ENCODE peak calls at places on chromosomes 4 and X, in eight cellular contexts. F is ovary, A is BJ, Y is NB4, R is AG04450, M is choroid plexus epithelial cell, Q is IMR-90, U is AG10803. L is an unnamed sample.

GRCh38 chrX:87388381-87388780 is 129.2 kb upstream of the KLHL4 start:
- DNase-seq in F (no peak), A (no peak), Y (no peak), R (no peak), M (no peak), Q (no peak), U (no peak), L (no peak)

GRCh38 chr4:80270321-80270720 is 3.9 kb downstream of the FGF5 start:
- DNase-seq in F (no peak), A (no peak), Y (no peak), R (no peak), M (no peak), Q (no peak), U (no peak), L (no peak)

GRCh38 chrX:100409316-100410082 is 574 bp downstream of the PCDH19 start:
- DNase-seq in F (no peak), A (no peak), Y (no peak), R (no peak), M (peak; percentile 8), Q (no peak), U (no peak), L (no peak)

GRCh38 chr4:122602277-122603142 is 18.4 kb downstream of the IL21 start:
- DNase-seq in F (peak; percentile 17), A (no peak), Y (peak; percentile 20), R (no peak), M (peak; percentile 74), Q (peak; percentile 54), U (peak; percentile 64), L (no peak)

GRCh38 chr4:157072002-157072401 is 3.9 kb upstream of the GLRB start:
- DNase-seq in F (no peak), A (no peak), Y (no peak), R (no peak), M (peak; percentile 45), Q (peak; percentile 55), U (peak; percentile 46), L (no peak)

GRCh38 chrX:104085919-104086318 is 9.9 kb upstream of the TMSB15C start:
- DNase-seq in F (no peak), A (no peak), Y (no peak), R (no peak), M (no peak), Q (no peak), U (no peak), L (no peak)

GRCh38 chrX:10576777-10577444 is 43.5 kb downstream of the MID1 start:
- DNase-seq in F (no peak), A (no peak), Y (no peak), R (no peak), M (no peak), Q (no peak), U (no peak), L (peak; percentile 18)

GRCh38 chrX:121308276-121308805 is 260.9 kb downstream of the GLUD2 start:
- DNase-seq in F (peak; percentile 6), A (peak; percentile 14), Y (peak; percentile 30), R (no peak), M (peak; percentile 81), Q (no peak), U (peak; percentile 73), L (peak; percentile 55)

GRCh38 chrX:38045697-38046096 is 39.3 kb downstream of the SYTL5 start:
- DNase-seq in F (no peak), A (no peak), Y (no peak), R (no peak), M (peak; percentile 29), Q (no peak), U (no peak), L (peak; percentile 29)

GRCh38 chr4:80331693-80332092 is 3.8 kb upstream of the CFAP299 start:
- DNase-seq in F (no peak), A (no peak), Y (no peak), R (no peak), M (no peak), Q (no peak), U (no peak), L (no peak)

GRCh38 chr4:66034671-66035070 is 364.4 kb upstream of the EPHA5 start:
- DNase-seq in F (no peak), A (no peak), Y (no peak), R (no peak), M (no peak), Q (no peak), U (no peak), L (no peak)

GRCh38 chr4:18247189-18247588 is 225.6 kb upstream of the LCORL start:
- DNase-seq in F (no peak), A (no peak), Y (no peak), R (no peak), M (no peak), Q (no peak), U (no peak), L (no peak)

GRCh38 chr4:30721353-30722091 is 1.4 kb downstream of the PCDH7 start:
- DNase-seq in F (peak; percentile 18), A (no peak), Y (no peak), R (no peak), M (peak; percentile 36), Q (peak; percentile 44), U (no peak), L (no peak)

GRCh38 chrX:123570011-123570590 is 162.8 kb downstream of the THOC2 start:
- DNase-seq in F (no peak), A (no peak), Y (no peak), R (no peak), M (no peak), Q (no peak), U (no peak), L (no peak)

GRCh38 chr4:89939464-89939863 is 44.8 kb downstream of the MMRN1 start:
- DNase-seq in F (no peak), A (no peak), Y (no peak), R (no peak), M (no peak), Q (no peak), U (no peak), L (no peak)

DNA sequence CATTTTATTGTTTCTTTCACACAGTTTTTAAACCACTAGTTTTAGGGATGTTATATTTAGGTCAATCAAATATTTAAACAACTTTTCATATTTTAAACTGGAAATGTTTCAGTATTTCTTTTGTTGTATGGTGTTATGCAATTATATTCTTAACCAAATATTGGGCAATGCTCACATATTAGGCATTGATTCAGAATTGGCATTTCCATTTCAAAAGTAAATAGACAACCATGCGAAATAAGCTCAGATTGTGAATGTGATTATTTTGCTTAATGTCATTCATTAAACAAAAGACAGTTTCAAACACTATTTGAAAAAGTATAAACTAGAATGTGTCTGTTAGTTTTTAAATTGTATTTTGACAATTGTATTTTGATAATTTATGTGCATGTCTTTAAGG is 36.9 kb downstream of the ARAP2 start:
- DNase-seq in F (no peak), A (no peak), Y (no peak), R (no peak), M (no peak), Q (no peak), U (no peak), L (no peak)
- H3K4me3 ChIP-seq in F (no peak overlapping the region), A (no peak overlapping the region), Y (no peak overlapping the region), R (no peak overlapping the region), M (no peak overlapping the region), Q (no peak overlapping the region), U (no peak overlapping the region), L (no peak overlapping the region)

GRCh38 chr4:47762376-47763266 is 75.2 kb downstream of the CORIN start:
- DNase-seq in F (no peak), A (no peak), Y (no peak), R (no peak), M (no peak), Q (no peak), U (no peak), L (no peak)
- TF ChIP-seq CTCF in F (no peak), A (no peak), Y (no peak), R (no peak), M (no peak), Q (no peak), U (no peak), L (no peak)

DNA sequence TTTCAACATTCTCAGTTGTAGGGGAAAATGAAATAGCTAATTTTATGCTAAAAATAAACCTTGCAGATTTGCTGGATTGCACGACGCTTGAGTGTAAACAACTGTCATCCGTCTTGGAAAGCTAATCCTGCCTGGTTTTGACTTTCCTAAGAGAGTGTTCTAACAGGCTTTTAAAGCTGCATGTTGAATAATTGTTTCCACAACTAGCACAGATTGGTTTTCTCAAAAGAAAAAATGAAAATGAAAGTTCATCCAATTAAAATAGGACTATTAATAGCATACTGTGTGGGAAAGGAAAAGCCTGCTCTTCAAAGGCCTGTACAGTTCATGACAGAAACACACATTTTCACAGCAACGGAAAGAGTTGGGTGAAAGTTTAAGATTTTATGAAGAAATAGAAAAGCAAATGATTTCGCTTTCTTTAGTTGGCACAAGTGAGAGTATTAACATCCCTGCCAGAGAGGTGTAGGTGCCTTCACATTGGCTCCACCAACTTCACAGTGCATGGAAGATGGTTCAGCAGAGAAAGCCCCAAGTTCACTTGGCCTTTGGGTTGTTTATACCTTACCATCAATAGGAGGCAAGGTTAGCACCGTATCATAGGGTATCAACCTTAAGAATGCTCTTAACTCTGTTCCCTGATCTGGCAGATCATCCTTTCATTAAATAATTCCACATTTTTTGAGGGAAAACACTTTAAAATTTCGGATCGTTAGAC is 140.0 kb upstream of the GUCY1A1 start:
- DNase-seq in F (no peak), A (no peak), Y (no peak), R (no peak), M (peak; percentile 13), Q (peak; percentile 55), U (peak; percentile 21), L (no peak)
- H3K4me3 ChIP-seq in F (no peak overlapping the region), A (no peak overlapping the region), Y (no peak overlapping the region), R (no peak overlapping the region), M (no peak overlapping the region), Q (peak overlapping the region; percentile 17), U (no peak overlapping the region), L (no peak overlapping the region)

GRCh38 chr4:73343432-73343831 is 60.7 kb upstream of the ALB start:
- DNase-seq in F (no peak), A (no peak), Y (no peak), R (no peak), M (no peak), Q (no peak), U (no peak), L (no peak)

GRCh38 chr4:73344106-73344505 is 60.0 kb upstream of the ALB start:
- DNase-seq in F (no peak), A (no peak), Y (no peak), R (no peak), M (no peak), Q (no peak), U (no peak), L (no peak)

GRCh38 chr4:73345399-73345975 is 58.6 kb upstream of the ALB start:
- DNase-seq in F (no peak), A (no peak), Y (no peak), R (no peak), M (peak; percentile 5), Q (no peak), U (no peak), L (no peak)

GRCh38 chr4:73335717-73336116 is 68.4 kb upstream of the ALB start:
- DNase-seq in F (no peak), A (no peak), Y (no peak), R (no peak), M (no peak), Q (no peak), U (no peak), L (no peak)

DNA sequence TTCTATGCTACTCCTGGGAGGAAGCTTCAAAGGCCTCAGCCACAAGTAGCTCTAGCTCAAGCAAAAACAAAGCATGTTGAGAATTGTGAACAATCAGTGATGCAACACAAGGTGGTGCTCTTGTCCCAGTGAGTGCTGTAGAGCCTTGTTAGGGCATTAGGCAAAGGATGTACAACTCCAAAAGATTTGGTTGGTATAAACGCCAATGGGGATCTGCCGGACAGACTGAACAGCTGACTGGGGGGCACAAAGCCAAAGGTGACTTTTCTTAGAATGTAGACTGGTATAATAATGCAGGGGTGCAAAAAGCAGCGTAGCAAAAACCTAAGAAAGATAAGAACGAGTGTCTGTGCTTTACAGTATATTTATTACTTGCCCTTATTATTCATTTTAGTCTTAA is 62.6 kb upstream of the ALB start:
- DNase-seq in F (peak; percentile 16), A (no peak), Y (peak; percentile 58), R (peak; percentile 4), M (peak; percentile 80), Q (peak; percentile 53), U (peak; percentile 58), L (peak; percentile 24)
- TF ChIP-seq CTCF in F (peak; percentile 36), A (peak; percentile 33), Y (peak; percentile 51), R (peak; percentile 61), M (peak; percentile 76), Q (peak; percentile 51), U (peak; percentile 68), L (peak; percentile 42)

L was measured in adrenal gland.